ENCODE peak calls at places on chromosomes 16 and 17, in ten cellular contexts. X is cardiac muscle cell, J is spleen, Q is Peyer's patch, C is OCI-LY7, N is tibial artery, T is prostate gland, Y is adrenal gland, I is heart left ventricle, S is colonic mucosa. E is an unnamed sample.

GRCh38 chr17:47702391-47702995 is 8.5 kb downstream of the TBKBP1 start:
- DNase-seq in Q (no peak), T (no peak), X (no peak), N (no peak), J (peak), I (peak), C (no peak), S (no peak), Y (no peak), E (no peak)

GRCh38 chr17:7862692-7863437 is 5.1 kb downstream of the CYB5D1 start:
- DNase-seq in T (peak), Q (peak), C (peak), N (no peak), J (no peak), S (peak), X (peak), Y (peak), I (no peak), E (peak)

GRCh38 chr16:66512589-66513404 is 37.1 kb downstream of the TK2 start:
- DNase-seq in J (no peak), T (no peak), Y (no peak), S (no peak), Q (peak), I (no peak), N (peak), C (no peak), X (no peak), E (no peak)

GRCh38 chr17:47275245-47275984 is 21.8 kb downstream of the ITGB3 start:
- DNase-seq in Q (peak), N (peak), C (no peak), S (peak), Y (peak), X (peak), J (no peak), T (peak), I (peak), E (peak)

GRCh38 chr16:27432600-27432957 is 30.6 kb downstream of the IL21R start:
- DNase-seq in Q (no peak), T (no peak), S (no peak), I (no peak), Y (no peak), X (no peak), J (peak), C (no peak), N (peak), E (no peak)

GRCh38 chr17:12588531-12588930 is 77.2 kb upstream of the MYOCD start:
- DNase-seq in N (no peak), Y (no peak), T (no peak), I (no peak), X (no peak), Q (no peak), C (no peak), J (no peak), S (no peak), E (no peak)

GRCh38 chr16:48614759-48615158 is 4.8 kb upstream of the N4BP1 start:
- DNase-seq in C (no peak), Y (no peak), T (no peak), I (no peak), Q (no peak), J (no peak), S (no peak), N (no peak), X (no peak), E (no peak)

GRCh38 chr16:25045696-25046381 is 30.7 kb upstream of the ARHGAP17 start:
- DNase-seq in T (no peak), I (no peak), J (no peak), Y (no peak), N (no peak), C (no peak), S (no peak), X (no peak), Q (no peak), E (no peak)

GRCh38 chr16:64638804-64639203 is 483.1 kb downstream of the CDH11 start:
- DNase-seq in Y (no peak), T (no peak), J (no peak), X (no peak), C (no peak), I (no peak), S (no peak), Q (no peak), N (no peak), E (no peak)

GRCh38 chr16:17375388-17376304 is 95.1 kb downstream of the XYLT1 start:
- DNase-seq in S (no peak), I (no peak), Q (peak), X (no peak), Y (no peak), J (no peak), C (peak), T (peak), N (no peak), E (no peak)

GRCh38 chr17:38572665-38573365 is 32.9 kb downstream of the SRCIN1 start:
- DNase-seq in C (no peak), Q (no peak), S (no peak), I (no peak), N (no peak), T (no peak), J (no peak), Y (no peak), X (peak), E (no peak)

GRCh38 chr16:11075163-11075562 is 130.8 kb downstream of the CLEC16A start:
- DNase-seq in Q (no peak), I (no peak), C (no peak), N (no peak), S (no peak), J (no peak), Y (no peak), T (no peak), X (no peak), E (no peak)

GRCh38 chr16:14629612-14629918 is 495 bp downstream of the PARN start:
- DNase-seq in J (no peak), S (no peak), Q (no peak), Y (no peak), X (no peak), T (no peak), N (no peak), I (no peak), C (no peak), E (no peak)

GRCh38 chr16:85798901-85799496 is 345 bp downstream of the EMC8 start:
- DNase-seq in S (peak), N (no peak), T (no peak), C (peak), I (peak), X (no peak), Y (peak), Q (no peak), J (peak), E (peak)

GRCh38 chr17:30093463-30094147 is 23.0 kb upstream of the NSRP1 start:
- DNase-seq in N (no peak), Y (peak), Q (peak), S (peak), X (peak), I (no peak), T (peak), C (peak), J (no peak), E (no peak)

GRCh38 chr17:80151333-80151732 is 4.4 kb upstream of the EIF4A3 start:
- DNase-seq in Q (no peak), S (no peak), I (no peak), C (no peak), J (no peak), N (no peak), X (no peak), Y (no peak), T (no peak), E (no peak)

GRCh38 chr16:75377971-75378386 is 55.3 kb downstream of the CFDP1 start:
- DNase-seq in N (no peak), I (no peak), Y (peak), Q (no peak), X (no peak), S (no peak), C (no peak), T (peak), J (no peak), E (no peak)

GRCh38 chr17:81871387-81872120 is 417 bp upstream of the ARHGDIA start:
- DNase-seq in N (peak), T (peak), I (peak), X (peak), J (peak), S (peak), C (peak), Q (peak), Y (peak), E (peak)

GRCh38 chr17:4480929-4481898 is 17.5 kb upstream of the SPNS2 start:
- DNase-seq in X (no peak), I (no peak), N (peak), C (peak), Y (no peak), Q (peak), T (no peak), J (peak), S (peak), E (no peak)

GRCh38 chr17:28407130-28407973 is 1.3 kb upstream of the SLC46A1 start:
- DNase-seq in I (no peak), Y (no peak), T (peak), J (no peak), N (no peak), X (peak), Q (no peak), C (no peak), S (no peak), E (no peak)

GRCh38 chr16:51391798-51392511 is 240.9 kb upstream of the SALL1 start:
- DNase-seq in X (peak), S (no peak), N (no peak), J (no peak), Q (no peak), I (no peak), T (no peak), C (no peak), Y (no peak), E (no peak)

GRCh38 chr16:87457724-87458423 is 35.0 kb downstream of the ZCCHC14 start:
- DNase-seq in X (no peak), I (no peak), N (no peak), J (no peak), C (no peak), T (no peak), S (no peak), Q (no peak), Y (peak), E (no peak)

GRCh38 chr16:441447-441846 is 16.0 kb downstream of the RAB11FIP3 start:
- DNase-seq in T (no peak), Q (no peak), J (no peak), I (no peak), C (no peak), N (no peak), Y (no peak), X (no peak), S (no peak), E (no peak)

GRCh38 chr16:84357191-84357651 is 11.1 kb upstream of the ATP2C2 start:
- DNase-seq in Y (no peak), J (peak), I (no peak), S (no peak), C (no peak), X (no peak), Q (no peak), N (no peak), T (peak), E (no peak)

GRCh38 chr17:80501739-80502577 is 25.6 kb upstream of the NPTX1 start:
- DNase-seq in I (no peak), Q (no peak), J (no peak), Y (no peak), X (no peak), S (no peak), T (no peak), N (no peak), C (no peak), E (no peak)

GRCh38 chr17:9958586-9959281 is 53.7 kb upstream of the RCVRN start:
- DNase-seq in X (peak), S (no peak), N (no peak), Q (no peak), I (no peak), Y (no peak), T (no peak), C (no peak), J (no peak), E (no peak)

GRCh38 chr17:55770220-55770870 is 19.5 kb downstream of the PCTP start:
- DNase-seq in I (no peak), S (no peak), Q (no peak), Y (no peak), T (no peak), N (no peak), C (peak), X (peak), J (no peak), E (no peak)

GRCh38 chr16:1494129-1494640 is 1.0 kb downstream of the TELO2 start:
- DNase-seq in X (peak), T (peak), C (peak), S (peak), J (peak), Y (peak), I (peak), N (peak), Q (peak), E (peak)
- TF ChIP-seq CTCF in X (peak), T (peak), C (no peak), S (no peak), J (no peak), Y (peak), I (peak), N (peak), Q (peak), E (no peak)

GRCh38 chr16:73057369-73058210 is 9.7 kb upstream of the ZFHX3 start:
- DNase-seq in C (peak), S (no peak), T (no peak), J (peak), I (no peak), Y (peak), Q (peak), X (peak), N (peak), E (no peak)

GRCh38 chr16:73054732-73055481 is 7.0 kb upstream of the ZFHX3 start:
- DNase-seq in S (no peak), Q (no peak), T (no peak), X (no peak), Y (no peak), N (no peak), J (no peak), C (peak), I (no peak), E (no peak)

GRCh38 chr16:73058221-73058615 is 10.3 kb upstream of the ZFHX3 start:
- DNase-seq in C (peak), Q (peak), J (peak), I (peak), S (no peak), T (no peak), X (peak), N (no peak), Y (peak), E (peak)

GRCh38 chr16:73056911-73057310 is 9.0 kb upstream of the ZFHX3 start:
- DNase-seq in J (no peak), N (no peak), X (no peak), S (no peak), T (no peak), Q (peak), I (no peak), C (no peak), Y (no peak), E (no peak)

DNA sequence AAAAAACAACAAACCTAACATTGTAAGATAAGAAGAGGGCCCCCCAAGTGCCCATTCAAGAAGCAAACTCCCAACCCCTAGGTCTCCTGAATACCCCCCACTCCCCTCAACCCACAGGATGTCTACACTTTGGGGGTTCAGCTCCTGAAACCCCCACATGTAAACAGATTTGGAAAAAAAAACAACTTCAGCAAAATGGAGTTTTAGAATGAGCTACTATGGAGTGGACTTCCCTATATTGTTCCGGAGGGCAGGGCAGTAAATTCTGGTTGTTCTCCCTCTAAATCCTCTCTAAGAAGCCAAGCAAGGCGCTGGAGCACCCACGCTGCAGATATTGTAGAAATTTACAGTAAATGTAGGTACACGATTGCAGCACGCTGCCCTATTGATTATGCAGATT is 8.5 kb upstream of the ZFHX3 start:
- DNase-seq in Y (no peak), I (no peak), X (no peak), T (no peak), Q (peak), S (no peak), N (no peak), J (no peak), C (no peak), E (no peak)
- H3K27ac ChIP-seq in Y (peak), I (peak), X (no peak), T (peak), Q (no peak), S (peak), N (peak), J (no peak), C (no peak), E (peak)

DNA sequence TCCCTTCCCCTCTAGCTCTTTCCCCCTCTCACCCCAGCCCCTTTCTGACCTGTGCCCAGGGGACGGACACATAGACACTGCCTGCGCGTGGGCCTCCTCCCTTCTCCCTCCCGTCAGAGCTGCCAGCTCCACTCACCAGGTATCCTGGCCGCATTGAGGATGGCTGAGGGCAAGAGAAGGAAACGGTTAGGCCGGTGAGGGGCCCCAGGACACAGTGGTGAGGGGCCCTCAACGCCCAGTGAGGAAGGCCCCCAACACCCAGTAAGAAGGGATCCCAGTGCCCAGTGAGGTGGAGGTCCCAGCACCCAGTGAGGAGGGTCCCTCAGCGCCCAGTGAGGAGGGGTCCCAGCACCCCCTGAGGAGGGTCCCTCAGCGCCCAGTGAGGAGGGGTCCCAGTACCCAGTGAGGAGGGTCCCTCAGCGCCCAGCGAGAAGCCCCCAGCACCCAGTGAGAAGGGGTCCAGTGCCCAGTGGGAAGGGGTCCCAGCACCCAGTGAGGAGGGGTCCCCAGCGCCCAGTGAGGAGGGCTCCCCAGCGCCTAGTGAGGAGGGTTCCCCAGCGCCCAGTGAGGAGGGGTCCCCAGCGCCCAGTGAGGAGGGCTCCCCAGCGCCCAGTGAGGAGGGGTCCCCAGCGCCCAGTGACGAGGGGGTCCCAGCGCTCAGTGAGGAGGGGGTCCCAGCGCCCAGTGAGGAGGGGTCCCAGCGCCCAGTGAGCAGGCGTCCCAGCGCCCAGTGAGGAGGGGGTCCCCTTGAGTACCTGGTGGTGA is 1.1 kb downstream of the PRSS22 start:
- DNase-seq in N (peak), C (no peak), Q (no peak), J (peak), X (no peak), S (no peak), I (no peak), Y (no peak), T (no peak), E (peak)
- TF ChIP-seq CTCF in N (no peak), C (no peak), Q (no peak), J (no peak), X (no peak), S (no peak), I (no peak), Y (no peak), T (no peak), E (no peak)

GRCh38 chr16:5917436-5917835 is 819.8 kb upstream of the EEF2KMT start:
- DNase-seq in I (no peak), N (no peak), X (no peak), T (no peak), C (no peak), J (no peak), Q (peak), S (peak), Y (no peak), E (no peak)
- H3K27ac ChIP-seq in I (no peak), N (no peak), X (no peak), T (no peak), C (no peak), J (no peak), Q (no peak), S (no peak), Y (no peak), E (no peak)

DNA sequence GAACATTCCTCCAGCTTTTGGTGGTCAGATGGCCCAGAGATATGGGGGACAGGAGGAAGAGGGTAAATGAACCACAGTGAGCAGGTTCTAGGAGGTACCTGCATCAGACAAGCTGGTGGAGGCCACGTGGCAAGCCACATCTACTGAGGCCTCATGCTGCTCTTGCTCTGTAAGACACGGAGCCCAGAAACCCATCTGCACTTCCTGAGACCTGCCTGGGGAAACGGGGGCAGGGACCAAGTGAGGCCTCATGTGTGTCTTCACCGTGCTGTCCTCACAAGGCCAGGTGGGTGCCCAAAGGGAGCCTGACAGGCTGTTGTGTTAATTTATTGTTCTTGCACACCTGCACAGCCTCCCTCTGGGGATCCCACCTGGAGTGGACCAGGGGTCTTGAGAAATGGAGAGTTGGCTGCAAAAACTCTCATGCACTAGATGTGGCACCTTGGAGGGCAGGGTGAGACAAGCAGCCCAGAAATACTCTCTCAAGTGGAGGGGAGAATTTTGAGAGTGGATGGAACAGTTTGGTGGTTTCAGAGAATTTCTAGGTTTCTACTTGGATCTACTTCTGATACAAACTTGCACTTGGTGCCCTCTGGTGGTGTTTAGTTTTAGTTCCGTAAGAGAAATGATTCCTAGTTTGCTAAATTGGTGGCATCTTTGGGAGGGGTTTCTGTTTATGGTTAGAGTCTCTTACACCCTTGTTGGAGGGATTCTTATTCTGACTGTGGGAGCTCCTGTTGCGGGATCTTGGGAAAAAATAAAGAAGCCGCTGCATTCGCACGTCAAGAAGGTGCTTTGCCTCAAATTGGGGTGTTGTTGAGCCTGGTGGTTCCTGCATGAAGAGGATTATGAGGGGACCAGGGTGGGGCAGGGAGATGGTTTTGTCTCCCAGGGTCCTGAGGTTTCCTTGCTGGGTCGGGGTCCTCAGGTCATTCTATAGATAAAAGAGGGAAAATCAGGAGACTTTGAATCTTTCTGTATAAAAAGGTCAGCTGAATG is 47.5 kb downstream of the SLC6A2 start:
- DNase-seq in T (peak), I (no peak), C (peak), J (no peak), N (no peak), S (peak), X (peak), Y (peak), Q (no peak), E (no peak)
- TF ChIP-seq CTCF in T (peak), I (peak), C (peak), J (no peak), N (peak), S (peak), X (peak), Y (peak), Q (peak), E (peak)

GRCh38 chr17:72363336-72363620 is 242.5 kb downstream of the SOX9 start:
- DNase-seq in Y (no peak), T (no peak), X (no peak), Q (no peak), J (no peak), I (no peak), N (no peak), S (no peak), C (no peak), E (no peak)
- H3K27ac ChIP-seq in Y (no peak), T (no peak), X (no peak), Q (no peak), J (no peak), I (no peak), N (no peak), S (no peak), C (no peak), E (no peak)

E was measured in pancreas.